ENCODE peak calls at places on chromosomes 2 and 18, in four cellular contexts. U, F, X and Q are unnamed samples.

GRCh38 chr2:236057375-236057774 is 110.8 kb downstream of the GBX2 start:
- DNase-seq in F (no peak), U (no peak), X (no peak), Q (no peak)

GRCh38 chr2:225137971-225138370 is 95.7 kb upstream of the DOCK10 start:
- DNase-seq in F (no peak), U (no peak), X (no peak), Q (no peak)

GRCh38 chr2:180416553-180417113 is 409.5 kb upstream of the CWC22 start:
- DNase-seq in U (no peak), F (no peak), X (no peak), Q (no peak)

GRCh38 chr2:19866741-19867140 is 35.0 kb downstream of the TTC32 start:
- DNase-seq in U (no peak), F (no peak), X (no peak), Q (no peak)

GRCh38 chr2:136917281-136917680 is 151.9 kb downstream of the THSD7B start:
- DNase-seq in U (no peak), X (no peak), F (no peak), Q (no peak)

GRCh38 chr2:97745474-97746172 is 32.2 kb downstream of the ZAP70 start:
- DNase-seq in U (peak), X (no peak), F (peak), Q (no peak)

GRCh38 chr18:79687806-79688205 is 8.2 kb downstream of the CTDP1 start:
- DNase-seq in F (peak), U (no peak), X (no peak), Q (no peak)

GRCh38 chr2:21123473-21124393 is at the start of gene TDRD15:
- DNase-seq in X (no peak), U (no peak), F (no peak), Q (no peak)